ENCODE peak calls at places on chromosomes 5 and 9, in ten cellular contexts. One of them, this sample, is unnamed.
A peak's percentile ranks its signal among the peaks of the same experiment; 100 is the strongest.

GRCh38 chr9:25724424-25724823 is 46.2 kb upstream of the TUSC1 start:
- DNase-seq in transverse colon: no peak
- DNase-seq in psoas muscle: no peak
- DNase-seq in HFFc6: peak; percentile 8
- DNase-seq in naive thymus-derived CD4-positive, alpha-beta T cell: no peak
- DNase-seq in ACHN: no peak
- DNase-seq in NCI-H446: no peak
- DNase-seq in D341Med: no peak
- DNase-seq in cardiac fibroblast: no peak
- DNase-seq in NCI-H345: no peak
- DNase-seq in this sample: no peak

GRCh38 chr9:34216325-34216724 is 37.5 kb downstream of the UBAP1 start:
- DNase-seq in psoas muscle: no peak
- DNase-seq in cardiac fibroblast: no peak
- DNase-seq in NCI-H345: no peak
- DNase-seq in naive thymus-derived CD4-positive, alpha-beta T cell: no peak
- DNase-seq in D341Med: no peak
- DNase-seq in transverse colon: no peak
- DNase-seq in ACHN: no peak
- DNase-seq in HFFc6: no peak
- DNase-seq in NCI-H446: no peak
- DNase-seq in this sample: no peak

GRCh38 chr5:94613583-94613982 is 4.8 kb downstream of the KIAA0825 start:
- DNase-seq in naive thymus-derived CD4-positive, alpha-beta T cell: no peak
- DNase-seq in cardiac fibroblast: peak; percentile 33
- DNase-seq in NCI-H446: peak; percentile 14
- DNase-seq in ACHN: peak; percentile 61
- DNase-seq in HFFc6: no peak
- DNase-seq in D341Med: no peak
- DNase-seq in psoas muscle: no peak
- DNase-seq in NCI-H345: no peak
- DNase-seq in transverse colon: no peak
- DNase-seq in this sample: no peak

GRCh38 chr5:58450811-58451629 is 8.9 kb downstream of the PLK2 start:
- DNase-seq in psoas muscle: no peak
- DNase-seq in NCI-H446: no peak
- DNase-seq in NCI-H345: no peak
- DNase-seq in D341Med: no peak
- DNase-seq in HFFc6: no peak
- DNase-seq in naive thymus-derived CD4-positive, alpha-beta T cell: no peak
- DNase-seq in ACHN: peak; percentile 56
- DNase-seq in cardiac fibroblast: peak; percentile 78
- DNase-seq in transverse colon: no peak
- DNase-seq in this sample: no peak

GRCh38 chr5:10453564-10453963 is 11.9 kb downstream of the ROPN1L start:
- DNase-seq in naive thymus-derived CD4-positive, alpha-beta T cell: no peak
- DNase-seq in ACHN: peak; percentile 62
- DNase-seq in D341Med: no peak
- DNase-seq in NCI-H446: no peak
- DNase-seq in transverse colon: no peak
- DNase-seq in psoas muscle: no peak
- DNase-seq in cardiac fibroblast: peak; percentile 39
- DNase-seq in NCI-H345: no peak
- DNase-seq in HFFc6: peak; percentile 61
- DNase-seq in this sample: no peak

GRCh38 chr5:57402761-57403160 is 79.8 kb downstream of the ACTBL2 start:
- DNase-seq in ACHN: no peak
- DNase-seq in HFFc6: no peak
- DNase-seq in cardiac fibroblast: no peak
- DNase-seq in psoas muscle: no peak
- DNase-seq in NCI-H345: no peak
- DNase-seq in naive thymus-derived CD4-positive, alpha-beta T cell: no peak
- DNase-seq in NCI-H446: no peak
- DNase-seq in D341Med: no peak
- DNase-seq in transverse colon: no peak
- DNase-seq in this sample: no peak

GRCh38 chr5:589588-589987 is 22.6 kb upstream of the CEP72 start:
- DNase-seq in cardiac fibroblast: no peak
- DNase-seq in ACHN: no peak
- DNase-seq in HFFc6: no peak
- DNase-seq in D341Med: no peak
- DNase-seq in naive thymus-derived CD4-positive, alpha-beta T cell: no peak
- DNase-seq in NCI-H446: no peak
- DNase-seq in psoas muscle: no peak
- DNase-seq in NCI-H345: no peak
- DNase-seq in transverse colon: no peak
- DNase-seq in this sample: no peak

GRCh38 chr5:78633710-78634109 is 14.9 kb downstream of the LHFPL2 start:
- DNase-seq in D341Med: no peak
- DNase-seq in transverse colon: no peak
- DNase-seq in psoas muscle: no peak
- DNase-seq in naive thymus-derived CD4-positive, alpha-beta T cell: no peak
- DNase-seq in ACHN: no peak
- DNase-seq in HFFc6: no peak
- DNase-seq in NCI-H345: no peak
- DNase-seq in NCI-H446: no peak
- DNase-seq in cardiac fibroblast: no peak
- DNase-seq in this sample: no peak

GRCh38 chr5:107672212-107673105 is 1.7 kb upstream of the EFNA5 start:
- DNase-seq in naive thymus-derived CD4-positive, alpha-beta T cell: no peak
- DNase-seq in cardiac fibroblast: peak; percentile 98
- DNase-seq in transverse colon: peak; percentile 88
- DNase-seq in psoas muscle: peak; percentile 68
- DNase-seq in HFFc6: no peak
- DNase-seq in D341Med: peak; percentile 87
- DNase-seq in ACHN: peak; percentile 96
- DNase-seq in NCI-H345: peak; percentile 96
- DNase-seq in NCI-H446: peak; percentile 88
- DNase-seq in this sample: peak; percentile 93

GRCh38 chr9:99105152-99106043 is 485 bp downstream of the TGFBR1 start:
- DNase-seq in D341Med: peak; percentile 82
- DNase-seq in HFFc6: peak; percentile 64
- DNase-seq in cardiac fibroblast: peak; percentile 86
- DNase-seq in NCI-H345: peak; percentile 38
- DNase-seq in transverse colon: peak; percentile 84
- DNase-seq in psoas muscle: peak; percentile 85
- DNase-seq in ACHN: peak; percentile 79
- DNase-seq in naive thymus-derived CD4-positive, alpha-beta T cell: peak; percentile 41
- DNase-seq in NCI-H446: no peak
- DNase-seq in this sample: no peak

GRCh38 chr5:2271280-2271679 is 388.6 kb upstream of the IRX4 start:
- DNase-seq in transverse colon: no peak
- DNase-seq in NCI-H345: no peak
- DNase-seq in HFFc6: no peak
- DNase-seq in psoas muscle: no peak
- DNase-seq in NCI-H446: no peak
- DNase-seq in naive thymus-derived CD4-positive, alpha-beta T cell: no peak
- DNase-seq in ACHN: no peak
- DNase-seq in cardiac fibroblast: no peak
- DNase-seq in D341Med: no peak
- DNase-seq in this sample: no peak

GRCh38 chr5:124570285-124571035 is 176.0 kb downstream of the ZNF608 start:
- DNase-seq in ACHN: no peak
- DNase-seq in naive thymus-derived CD4-positive, alpha-beta T cell: no peak
- DNase-seq in cardiac fibroblast: peak; percentile 8
- DNase-seq in NCI-H446: no peak
- DNase-seq in transverse colon: no peak
- DNase-seq in HFFc6: no peak
- DNase-seq in NCI-H345: peak; percentile 2
- DNase-seq in D341Med: no peak
- DNase-seq in psoas muscle: no peak
- DNase-seq in this sample: no peak

GRCh38 chr5:98975223-98975622 is 46.4 kb upstream of the CHD1 start:
- DNase-seq in transverse colon: no peak
- DNase-seq in ACHN: no peak
- DNase-seq in D341Med: no peak
- DNase-seq in NCI-H446: no peak
- DNase-seq in naive thymus-derived CD4-positive, alpha-beta T cell: no peak
- DNase-seq in NCI-H345: no peak
- DNase-seq in HFFc6: no peak
- DNase-seq in psoas muscle: no peak
- DNase-seq in cardiac fibroblast: no peak
- DNase-seq in this sample: no peak

GRCh38 chr9:111928342-111928720 is 31.7 kb downstream of the UGCG start:
- DNase-seq in HFFc6: peak; percentile 57
- DNase-seq in D341Med: no peak
- DNase-seq in cardiac fibroblast: no peak
- DNase-seq in NCI-H446: no peak
- DNase-seq in NCI-H345: no peak
- DNase-seq in naive thymus-derived CD4-positive, alpha-beta T cell: no peak
- DNase-seq in transverse colon: no peak
- DNase-seq in ACHN: no peak
- DNase-seq in psoas muscle: no peak
- DNase-seq in this sample: peak; percentile 59

GRCh38 chr9:85744481-85744880 is 2.7 kb upstream of the AGTPBP1 start:
- DNase-seq in transverse colon: no peak
- DNase-seq in HFFc6: no peak
- DNase-seq in cardiac fibroblast: no peak
- DNase-seq in NCI-H446: no peak
- DNase-seq in ACHN: no peak
- DNase-seq in naive thymus-derived CD4-positive, alpha-beta T cell: no peak
- DNase-seq in NCI-H345: no peak
- DNase-seq in D341Med: no peak
- DNase-seq in psoas muscle: no peak
- DNase-seq in this sample: no peak

GRCh38 chr9:121885345-121885901 is 207.7 kb downstream of the TTLL11 start:
- DNase-seq in NCI-H446: no peak
- DNase-seq in HFFc6: peak; percentile 28
- DNase-seq in naive thymus-derived CD4-positive, alpha-beta T cell: no peak
- DNase-seq in D341Med: no peak
- DNase-seq in ACHN: peak; percentile 75
- DNase-seq in cardiac fibroblast: no peak
- DNase-seq in transverse colon: no peak
- DNase-seq in NCI-H345: no peak
- DNase-seq in psoas muscle: no peak
- DNase-seq in this sample: peak; percentile 53

GRCh38 chr5:38258319-38259061 is at the start of gene EGFLAM:
- DNase-seq in psoas muscle: peak; percentile 17
- DNase-seq in ACHN: no peak
- DNase-seq in transverse colon: no peak
- DNase-seq in cardiac fibroblast: peak; percentile 3
- DNase-seq in NCI-H345: peak; percentile 20
- DNase-seq in D341Med: peak; percentile 84
- DNase-seq in naive thymus-derived CD4-positive, alpha-beta T cell: no peak
- DNase-seq in HFFc6: no peak
- DNase-seq in NCI-H446: no peak
- DNase-seq in this sample: no peak

GRCh38 chr5:14211818-14212799 is 69.0 kb downstream of the TRIO start:
- DNase-seq in transverse colon: peak; percentile 54
- DNase-seq in cardiac fibroblast: no peak
- DNase-seq in D341Med: no peak
- DNase-seq in NCI-H446: no peak
- DNase-seq in ACHN: no peak
- DNase-seq in NCI-H345: no peak
- DNase-seq in naive thymus-derived CD4-positive, alpha-beta T cell: no peak
- DNase-seq in psoas muscle: no peak
- DNase-seq in HFFc6: no peak
- DNase-seq in this sample: no peak

This sample was measured in epithelial cell of proximal tubule.